ENCODE peak calls at places on chromosome 2, in nine cellular contexts. D is suprapubic skin, N is NB4, Y is K562, Z is thyroid gland, B is tibial nerve, O is A549, U is Peyer's patch, E is uterus. P is an unnamed sample.

GRCh38 chr2:232870766-232871371 is 805 bp downstream of the SNORC start:
- DNase-seq in B (peak), N (no peak), O (no peak), U (no peak), D (no peak), Z (no peak), E (no peak), Y (no peak), P (peak)

GRCh38 chr2:218485986-218486667 is 67.2 kb downstream of the VIL1 start:
- DNase-seq in O (no peak), Z (no peak), N (no peak), Y (no peak), D (no peak), U (no peak), E (no peak), B (no peak), P (no peak)

GRCh38 chr2:14517731-14518130 is 114.8 kb upstream of the LRATD1 start:
- DNase-seq in B (no peak), U (no peak), Z (no peak), O (no peak), E (no peak), D (no peak), Y (no peak), N (no peak), P (no peak)

GRCh38 chr2:142217804-142218203 is 87.0 kb upstream of the LRP1B start:
- DNase-seq in E (no peak), U (no peak), D (no peak), N (no peak), B (no peak), O (no peak), Y (no peak), Z (no peak), P (no peak)

GRCh38 chr2:124822516-124822915 is 797.4 kb downstream of the CNTNAP5 start:
- DNase-seq in N (no peak), B (no peak), O (no peak), Y (no peak), D (no peak), U (no peak), Z (no peak), E (no peak), P (no peak)

GRCh38 chr2:181037922-181038321 is 57.5 kb downstream of the UBE2E3 start:
- DNase-seq in D (no peak), O (no peak), N (no peak), B (no peak), Z (no peak), U (no peak), Y (no peak), E (no peak), P (no peak)

GRCh38 chr2:64799592-64800252 is 146.0 kb upstream of the SERTAD2 start:
- DNase-seq in B (no peak), U (no peak), E (no peak), N (no peak), D (no peak), Z (no peak), O (no peak), Y (no peak), P (no peak)

GRCh38 chr2:218992703-218993344 is 398 bp downstream of the CRYBA2 start:
- DNase-seq in D (no peak), N (no peak), E (no peak), Y (no peak), U (no peak), B (no peak), O (no peak), Z (no peak), P (no peak)

GRCh38 chr2:46493241-46493970 is 14.0 kb downstream of the TMEM247 start:
- DNase-seq in O (peak), E (no peak), D (no peak), N (no peak), U (no peak), B (no peak), Z (no peak), Y (no peak), P (no peak)

GRCh38 chr2:42331569-42332284 is 29.3 kb downstream of the COX7A2L start:
- DNase-seq in O (no peak), B (no peak), Y (no peak), N (no peak), D (no peak), E (no peak), Z (no peak), U (no peak), P (no peak)

GRCh38 chr2:27561060-27561459 is 21.8 kb upstream of the ZNF512 start:
- DNase-seq in O (no peak), E (no peak), U (no peak), B (no peak), D (no peak), Y (no peak), N (no peak), Z (no peak), P (no peak)

GRCh38 chr2:27571681-27572080 is 11.2 kb upstream of the ZNF512 start:
- DNase-seq in Y (no peak), D (no peak), U (no peak), B (no peak), Z (no peak), O (no peak), E (no peak), N (no peak), P (no peak)

GRCh38 chr2:27569398-27569797 is 13.4 kb upstream of the ZNF512 start:
- DNase-seq in Z (no peak), B (no peak), O (no peak), D (no peak), Y (no peak), N (no peak), E (no peak), U (no peak), P (no peak)

GRCh38 chr2:27571197-27571596 is 11.6 kb upstream of the ZNF512 start:
- DNase-seq in B (no peak), D (no peak), Z (no peak), E (no peak), Y (no peak), U (no peak), O (no peak), N (no peak), P (no peak)

GRCh38 chr2:27566628-27567027 is 16.2 kb upstream of the ZNF512 start:
- DNase-seq in O (no peak), E (no peak), B (no peak), U (no peak), N (no peak), D (no peak), Z (no peak), Y (no peak), P (no peak)
- H3K4me3 ChIP-seq in O (no peak), E (no peak), B (no peak), U (no peak), N (no peak), D (no peak), Z (no peak), Y (no peak), P (no peak)

GRCh38 chr2:74529357-74530238 is at the start of the genes AUP1 and HTRA2:
- DNase-seq in B (peak), U (peak), N (peak), Z (peak), O (peak), D (peak), E (peak), Y (peak), P (peak)

GRCh38 chr2:74531666-74532065 is 1.9 kb downstream of the HTRA2 start:
- DNase-seq in U (no peak), Y (no peak), Z (no peak), D (no peak), B (no peak), O (no peak), E (no peak), N (no peak), P (no peak)

GRCh38 chr2:74528600-74529356 is 728 bp downstream of the AUP1 start:
- DNase-seq in O (no peak), Z (no peak), Y (peak), E (no peak), N (no peak), D (no peak), U (no peak), B (no peak), P (no peak)

GRCh38 chr2:74532222-74532621 is 2.5 kb downstream of the HTRA2 start:
- DNase-seq in Y (peak), E (no peak), N (peak), D (no peak), O (peak), Z (no peak), U (no peak), B (no peak), P (no peak)

GRCh38 chr2:74530239-74531161 is 767 bp downstream of the HTRA2 start:
- DNase-seq in Z (peak), N (peak), D (peak), Y (peak), B (no peak), E (no peak), O (no peak), U (peak), P (no peak)
- TF ChIP-seq POLR2A in Z (no peak), N (no peak), D (no peak), Y (peak), B (no peak), E (no peak), O (no peak), U (no peak), P (no peak)

DNA sequence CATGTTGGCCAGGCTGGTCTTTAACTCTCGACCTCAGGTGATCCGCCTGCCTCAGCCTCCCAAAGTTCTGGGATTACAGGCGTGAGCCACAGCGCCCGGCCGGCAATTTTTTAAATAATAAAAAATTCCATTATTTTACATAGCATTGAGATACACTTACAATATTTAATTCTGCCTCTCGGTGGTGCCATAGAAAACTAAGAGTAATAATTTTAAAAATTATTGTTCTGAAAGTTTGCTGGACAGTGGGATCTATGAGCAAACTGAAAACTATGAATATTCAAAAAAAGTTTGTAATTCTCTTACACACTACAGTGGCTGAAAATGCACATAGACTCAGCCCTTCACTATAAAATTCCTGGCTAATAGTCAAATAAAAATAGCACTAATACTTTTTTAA is 90.9 kb upstream of the STON1 start:
- DNase-seq in E (no peak), B (no peak), D (no peak), Z (no peak), N (no peak), U (no peak), Y (no peak), O (no peak), P (no peak)
- H3K4me3 ChIP-seq in E (no peak), B (no peak), D (no peak), Z (no peak), N (no peak), U (no peak), Y (no peak), O (no peak), P (no peak)

DNA sequence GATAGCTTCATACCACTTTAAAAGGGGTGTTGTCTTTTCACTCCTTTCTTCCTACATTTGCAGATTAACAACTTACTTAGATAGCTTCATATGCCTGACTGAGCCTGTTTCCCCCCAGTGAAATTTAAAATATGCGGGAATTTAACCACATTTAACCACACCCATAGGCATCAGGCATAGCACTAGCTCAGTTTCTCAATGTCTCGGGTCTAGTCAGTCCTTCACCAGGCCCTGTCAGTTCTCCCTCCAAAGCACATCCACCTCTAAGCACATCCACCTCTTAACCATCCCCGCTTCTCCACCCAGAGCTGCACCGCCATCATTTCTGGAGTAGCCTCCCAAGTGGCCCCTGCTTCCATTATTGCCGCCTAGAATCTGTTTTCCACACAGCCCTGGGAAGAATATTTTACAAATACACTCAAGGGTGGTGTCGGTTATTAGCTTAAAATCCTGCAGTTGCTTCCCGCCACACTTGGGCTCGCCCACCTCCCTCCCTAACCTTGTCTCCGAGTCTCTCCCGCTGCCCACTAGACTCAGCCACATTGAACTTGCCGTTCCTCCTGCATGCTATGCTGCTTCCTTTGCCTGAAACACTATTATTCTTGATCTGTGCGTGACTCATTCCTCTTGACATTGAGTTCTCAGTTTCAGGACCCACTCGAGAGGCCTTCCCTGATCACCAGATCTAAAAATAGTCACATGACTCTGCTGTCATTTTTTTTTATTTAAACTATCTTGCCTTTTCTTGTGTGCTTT is 68.3 kb downstream of the SPTBN1 start:
- DNase-seq in D (no peak), N (peak), Y (peak), U (no peak), O (peak), B (no peak), Z (peak), E (no peak), P (no peak)
- TF ChIP-seq POLR2A in D (no peak), N (no peak), Y (no peak), U (no peak), O (no peak), B (no peak), Z (no peak), E (no peak), P (no peak)

DNA sequence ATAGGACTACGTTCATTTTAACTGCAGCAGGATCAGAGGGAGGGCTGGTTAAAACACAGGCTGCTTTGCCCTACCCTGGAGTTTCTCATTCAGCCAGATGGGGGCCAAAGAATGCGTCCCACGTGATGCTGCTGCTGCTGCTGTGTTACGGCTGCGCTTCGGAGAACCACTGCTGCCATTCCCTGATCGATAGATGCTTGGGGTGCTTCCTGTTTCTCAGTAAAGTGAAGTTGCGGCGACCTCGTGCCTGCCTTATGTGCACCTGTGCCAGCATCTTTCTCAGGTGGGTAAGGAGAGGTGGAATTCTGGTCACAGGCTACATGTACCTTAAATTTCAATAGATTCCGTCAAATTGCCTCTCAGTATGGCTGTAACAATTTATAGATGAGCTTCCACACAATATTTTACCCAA is 24.7 kb upstream of the TOGARAM2 start:
- DNase-seq in Z (peak), N (peak), E (no peak), D (no peak), B (no peak), Y (peak), O (no peak), U (no peak), P (no peak)
- H3K4me3 ChIP-seq in Z (no peak), N (no peak), E (no peak), D (no peak), B (no peak), Y (peak), O (no peak), U (no peak), P (no peak)

DNA sequence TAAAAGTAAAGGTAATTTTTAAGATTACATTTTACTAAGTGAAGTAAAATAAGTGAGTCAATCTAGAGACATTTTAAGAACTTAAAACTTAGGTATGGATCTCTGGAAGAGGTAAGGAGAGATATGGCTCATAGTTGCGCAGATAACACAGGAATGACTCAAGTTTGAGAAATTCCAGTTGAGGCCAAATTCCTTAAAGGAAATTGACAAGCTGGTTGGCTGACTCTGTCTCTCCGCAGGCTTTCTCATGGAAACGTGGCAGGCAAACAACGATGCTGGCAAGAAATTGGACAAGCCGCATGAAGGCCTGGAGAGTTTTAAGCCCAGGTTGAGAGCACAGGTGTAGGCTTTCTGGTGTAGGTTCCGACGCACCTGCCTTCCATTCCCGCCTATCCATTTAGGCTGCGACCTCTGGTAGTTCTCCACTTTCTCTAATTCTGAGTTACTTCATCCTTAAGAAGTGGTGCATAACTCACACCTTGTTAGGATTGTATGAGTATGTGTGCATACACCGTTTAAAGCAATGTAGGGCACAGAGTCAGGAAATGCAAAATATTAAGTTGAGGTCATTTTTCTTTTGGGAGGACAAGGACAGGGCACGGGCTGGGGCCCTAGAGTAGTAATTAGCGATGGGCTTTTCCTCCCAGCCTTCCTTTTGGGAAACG is 589 bp upstream of the DAW1 start:
- DNase-seq in U (no peak), E (no peak), B (no peak), O (peak), Y (no peak), D (no peak), Z (no peak), N (no peak), P (no peak)
- TF ChIP-seq POLR2A in U (no peak), E (no peak), B (no peak), O (no peak), Y (no peak), D (no peak), Z (no peak), N (no peak), P (no peak)

GRCh38 chr2:69639246-69639645 is 4.3 kb downstream of the AAK1 start:
- DNase-seq in E (no peak), U (no peak), Y (no peak), N (no peak), B (no peak), O (no peak), Z (no peak), D (no peak), P (no peak)
- H3K4me3 ChIP-seq in E (no peak), U (no peak), Y (no peak), N (no peak), B (no peak), O (no peak), Z (no peak), D (no peak), P (no peak)

DNA sequence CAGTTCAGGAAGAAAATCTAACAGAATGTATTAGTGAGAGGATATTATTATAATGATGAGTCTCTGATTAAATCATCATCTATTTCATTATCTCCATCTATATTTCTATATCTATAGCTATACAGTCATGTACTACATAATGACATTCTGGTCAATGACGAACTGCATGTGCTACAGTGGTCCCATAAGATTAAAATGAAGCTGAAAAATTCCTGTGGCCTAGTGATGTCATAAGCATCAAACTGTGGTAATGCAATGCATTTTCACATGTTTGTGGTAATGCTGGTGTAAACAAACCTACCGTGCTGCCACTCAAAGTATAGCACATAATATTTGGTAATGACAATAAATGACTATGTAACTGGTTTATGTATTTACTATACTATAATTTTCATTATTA is 1127.9 kb upstream of the CHAC2 start:
- DNase-seq in U (no peak), E (no peak), B (no peak), N (no peak), O (no peak), D (no peak), Y (no peak), Z (no peak), P (no peak)
- TF ChIP-seq POLR2A in U (no peak), E (no peak), B (no peak), N (no peak), O (no peak), D (no peak), Y (no peak), Z (no peak), P (no peak)